ENCODE peak calls at places on chromosomes 5 and 9, in ten cellular contexts. J, S, M, X, L, C, E, R, O and Y are unnamed samples.

GRCh38 chr9:121294181-121294743 is 26.3 kb downstream of the GSN start:
- DNase-seq in J (no peak), S (no peak), M (peak), X (no peak), L (no peak), C (no peak), E (no peak), R (no peak), O (no peak), Y (no peak)

GRCh38 chr9:116812231-116813028 is 125.3 kb downstream of the TRIM32 start:
- DNase-seq in J (no peak), S (no peak), M (no peak), X (no peak), L (no peak), C (no peak), E (no peak), R (no peak), O (no peak), Y (no peak)

GRCh38 chr9:117487555-117488175 is 72.8 kb upstream of the ASTN2 start:
- DNase-seq in J (no peak), S (peak), M (peak), X (peak), L (peak), C (peak), E (peak), R (peak), O (peak), Y (peak)

GRCh38 chr9:114288233-114289051 is 34.5 kb upstream of the ORM1 start:
- DNase-seq in J (no peak), S (peak), M (peak), X (no peak), L (peak), C (no peak), E (no peak), R (peak), O (no peak), Y (no peak)

GRCh38 chr5:180126716-180127681 is 55.4 kb upstream of the RNF130 start:
- DNase-seq in J (no peak), S (no peak), M (no peak), X (peak), L (peak), C (no peak), E (no peak), R (peak), O (no peak), Y (no peak)

GRCh38 chr9:104961238-104961637 is 33.3 kb upstream of the ABCA1 start:
- DNase-seq in J (no peak), S (peak), M (no peak), X (no peak), L (no peak), C (peak), E (peak), R (no peak), O (peak), Y (no peak)

GRCh38 chr9:72858089-72858912 is 94.6 kb downstream of the ALDH1A1 start:
- DNase-seq in J (no peak), S (peak), M (no peak), X (no peak), L (no peak), C (peak), E (peak), R (peak), O (no peak), Y (no peak)

GRCh38 chr5:150539206-150539605 is 31.3 kb downstream of the NDST1 start:
- DNase-seq in J (no peak), S (no peak), M (no peak), X (no peak), L (no peak), C (no peak), E (no peak), R (no peak), O (no peak), Y (no peak)

GRCh38 chr5:120778491-120779293 is 314.6 kb downstream of the PRR16 start:
- DNase-seq in J (no peak), S (no peak), M (no peak), X (no peak), L (no peak), C (no peak), E (no peak), R (no peak), O (no peak), Y (no peak)

GRCh38 chr5:91357012-91357634 is 26.0 kb downstream of the ARRDC3 start:
- DNase-seq in J (no peak), S (no peak), M (no peak), X (no peak), L (no peak), C (no peak), E (no peak), R (peak), O (no peak), Y (no peak)

GRCh38 chr5:160747559-160747958 is 104.5 kb downstream of the ATP10B start:
- DNase-seq in J (no peak), S (no peak), M (no peak), X (no peak), L (no peak), C (no peak), E (no peak), R (no peak), O (no peak), Y (no peak)

GRCh38 chr5:90707698-90708097 is 149.1 kb downstream of the ADGRV1 start:
- DNase-seq in J (no peak), S (no peak), M (no peak), X (no peak), L (no peak), C (no peak), E (no peak), R (no peak), O (no peak), Y (no peak)

GRCh38 chr9:112863214-112863613 is 27.5 kb downstream of the SLC46A2 start:
- DNase-seq in J (no peak), S (no peak), M (peak), X (no peak), L (peak), C (no peak), E (no peak), R (no peak), O (no peak), Y (no peak)

GRCh38 chr5:8457187-8458037 is 588.5 kb downstream of the MTRR start:
- DNase-seq in J (no peak), S (peak), M (peak), X (peak), L (peak), C (peak), E (peak), R (peak), O (no peak), Y (peak)

GRCh38 chr5:55994502-55994997 is at the start of gene IL6ST:
- DNase-seq in J (no peak), S (peak), M (no peak), X (no peak), L (no peak), C (peak), E (peak), R (peak), O (peak), Y (peak)

GRCh38 chr9:70873506-70873905 is 247.9 kb downstream of the TRPM3 start:
- DNase-seq in J (no peak), S (no peak), M (no peak), X (no peak), L (no peak), C (no peak), E (no peak), R (no peak), O (no peak), Y (no peak)

GRCh38 chr5:133895979-133896378 is 72.4 kb downstream of the C5orf15 start:
- DNase-seq in J (no peak), S (no peak), M (no peak), X (no peak), L (peak), C (no peak), E (no peak), R (no peak), O (no peak), Y (no peak)

GRCh38 chr5:57698785-57699184 is 216.2 kb upstream of the ACTBL2 start:
- DNase-seq in J (peak), S (no peak), M (no peak), X (no peak), L (no peak), C (peak), E (peak), R (no peak), O (peak), Y (no peak)

GRCh38 chr5:2640717-2641116 is 110.8 kb downstream of the IRX2 start:
- DNase-seq in J (no peak), S (no peak), M (no peak), X (no peak), L (no peak), C (no peak), E (no peak), R (no peak), O (no peak), Y (no peak)

GRCh38 chr5:132425975-132426524 is 56.5 kb downstream of the SLC22A5 start:
- DNase-seq in J (no peak), S (no peak), M (no peak), X (no peak), L (no peak), C (no peak), E (no peak), R (no peak), O (no peak), Y (no peak)

GRCh38 chr5:160097981-160098380 is 21.3 kb downstream of the PWWP2A start:
- DNase-seq in J (no peak), S (no peak), M (no peak), X (no peak), L (no peak), C (no peak), E (no peak), R (no peak), O (no peak), Y (no peak)

GRCh38 chr5:179296150-179296821 is 49.0 kb downstream of the ADAMTS2 start:
- DNase-seq in J (no peak), S (no peak), M (peak), X (no peak), L (peak), C (no peak), E (no peak), R (no peak), O (no peak), Y (no peak)

GRCh38 chr9:110155744-110156143 is 52.2 kb downstream of the C9orf152 start:
- DNase-seq in J (no peak), S (no peak), M (no peak), X (no peak), L (no peak), C (no peak), E (no peak), R (no peak), O (no peak), Y (no peak)

GRCh38 chr9:110156416-110156815 is 51.5 kb downstream of the C9orf152 start:
- DNase-seq in J (no peak), S (no peak), M (no peak), X (no peak), L (no peak), C (no peak), E (no peak), R (no peak), O (no peak), Y (no peak)

GRCh38 chr9:110160163-110160562 is 47.8 kb downstream of the C9orf152 start:
- DNase-seq in J (no peak), S (no peak), M (no peak), X (no peak), L (no peak), C (no peak), E (no peak), R (no peak), O (no peak), Y (no peak)

GRCh38 chr9:110157812-110158629 is 49.9 kb downstream of the C9orf152 start:
- DNase-seq in J (no peak), S (no peak), M (no peak), X (no peak), L (no peak), C (no peak), E (no peak), R (no peak), O (no peak), Y (no peak)

GRCh38 chr9:110156902-110157301 is 51.1 kb downstream of the C9orf152 start:
- DNase-seq in J (no peak), S (peak), M (no peak), X (no peak), L (no peak), C (no peak), E (no peak), R (no peak), O (no peak), Y (no peak)
- TF ChIP-seq POLR2AphosphoS5 in J (no peak), S (no peak), M (peak), X (no peak), L (no peak), C (no peak), E (no peak), R (no peak), O (no peak), Y (no peak)

GRCh38 chr9:129493002-129493713 is 127.7 kb downstream of the C9orf50 start:
- DNase-seq in J (no peak), S (no peak), M (no peak), X (no peak), L (no peak), C (no peak), E (no peak), R (no peak), O (no peak), Y (no peak)

GRCh38 chr9:129493714-129494047 is 127.2 kb downstream of the C9orf50 start:
- DNase-seq in J (no peak), S (no peak), M (no peak), X (no peak), L (no peak), C (no peak), E (no peak), R (no peak), O (no peak), Y (no peak)

GRCh38 chr9:129491486-129491855 is 129.4 kb downstream of the C9orf50 start:
- DNase-seq in J (no peak), S (peak), M (peak), X (peak), L (peak), C (no peak), E (peak), R (peak), O (no peak), Y (no peak)

GRCh38 chr9:129489838-129490582 is 130.9 kb downstream of the C9orf50 start:
- DNase-seq in J (no peak), S (no peak), M (peak), X (no peak), L (peak), C (no peak), E (no peak), R (no peak), O (no peak), Y (no peak)

GRCh38 chr9:129490583-129491485 is 130.1 kb downstream of the C9orf50 start:
- DNase-seq in J (no peak), S (no peak), M (peak), X (no peak), L (no peak), C (no peak), E (no peak), R (no peak), O (no peak), Y (no peak)
- H3K27ac ChIP-seq in J (peak), S (peak), M (peak), X (peak), L (peak), C (peak), E (peak), R (peak), O (no peak), Y (peak)

DNA sequence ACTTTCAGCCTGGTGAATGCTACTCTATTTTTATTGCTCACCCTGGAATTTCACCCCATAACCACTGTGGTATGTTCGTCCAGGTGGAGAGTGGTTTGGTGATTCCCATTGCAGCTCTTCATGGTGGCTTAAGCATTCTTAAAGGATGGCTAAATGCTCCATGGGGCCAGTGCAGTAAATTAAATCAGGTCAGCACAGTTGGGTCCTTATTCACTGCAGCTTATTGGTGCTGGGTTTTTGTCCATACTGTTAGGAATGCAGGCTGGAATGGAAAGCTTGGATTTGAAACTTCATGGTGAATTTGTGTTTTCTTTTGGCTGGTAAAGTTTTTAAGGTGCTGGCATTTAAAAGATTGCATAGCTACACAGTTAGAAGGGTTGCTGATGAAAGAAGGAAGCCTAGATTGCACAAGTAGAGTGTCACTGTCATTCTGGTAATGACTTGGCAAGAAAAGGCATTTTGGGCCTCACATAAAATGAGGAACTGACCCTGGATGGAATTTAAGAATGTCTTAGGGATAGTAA is 39.4 kb downstream of the TLE4 start:
- DNase-seq in J (no peak), S (no peak), M (no peak), X (no peak), L (no peak), C (no peak), E (no peak), R (no peak), O (no peak), Y (no peak)
- TF ChIP-seq POLR2AphosphoS5 in J (no peak), S (no peak), M (peak), X (no peak), L (no peak), C (no peak), E (no peak), R (peak), O (no peak), Y (no peak)

GRCh38 chr5:158805195-158805594 is 294.5 kb downstream of the EBF1 start:
- DNase-seq in J (no peak), S (no peak), M (no peak), X (no peak), L (no peak), C (no peak), E (no peak), R (no peak), O (no peak), Y (no peak)
- H3K27ac ChIP-seq in J (no peak), S (no peak), M (peak), X (no peak), L (peak), C (no peak), E (no peak), R (no peak), O (no peak), Y (no peak)

DNA sequence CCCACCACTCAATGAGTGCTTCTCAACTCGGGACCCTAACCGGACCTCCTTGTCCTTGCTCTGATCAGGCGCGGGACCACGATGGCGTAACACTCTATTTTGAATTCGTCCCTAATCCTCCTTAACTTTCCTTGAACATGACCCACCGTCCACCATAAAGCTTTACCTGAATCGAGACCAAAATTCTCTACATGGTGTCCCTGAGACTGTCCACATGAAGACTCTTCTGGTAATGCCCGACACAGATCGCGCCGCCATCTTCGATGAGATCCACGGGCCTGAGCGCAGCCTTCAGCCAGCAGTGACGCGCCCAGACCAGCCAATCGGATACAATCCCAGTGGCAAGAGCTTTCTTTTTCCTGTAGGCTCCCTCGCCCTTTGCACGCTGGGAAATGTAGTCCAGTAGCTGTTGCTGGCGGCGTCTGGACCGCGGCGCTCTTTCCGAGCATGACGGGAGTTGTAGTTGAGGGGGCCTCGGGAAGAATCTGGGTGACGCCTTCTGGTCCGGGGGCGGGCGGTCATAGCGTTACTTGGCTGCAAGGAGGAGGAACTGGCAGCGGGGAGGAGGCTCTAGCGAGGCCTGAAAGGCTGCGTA is at the start of the genes MRPL50 and ZNF189:
- DNase-seq in J (peak), S (peak), M (peak), X (peak), L (peak), C (peak), E (peak), R (peak), O (peak), Y (peak)
- TF ChIP-seq POLR2AphosphoS5 in J (peak), S (peak), M (peak), X (peak), L (peak), C (peak), E (peak), R (peak), O (peak), Y (peak)

DNA sequence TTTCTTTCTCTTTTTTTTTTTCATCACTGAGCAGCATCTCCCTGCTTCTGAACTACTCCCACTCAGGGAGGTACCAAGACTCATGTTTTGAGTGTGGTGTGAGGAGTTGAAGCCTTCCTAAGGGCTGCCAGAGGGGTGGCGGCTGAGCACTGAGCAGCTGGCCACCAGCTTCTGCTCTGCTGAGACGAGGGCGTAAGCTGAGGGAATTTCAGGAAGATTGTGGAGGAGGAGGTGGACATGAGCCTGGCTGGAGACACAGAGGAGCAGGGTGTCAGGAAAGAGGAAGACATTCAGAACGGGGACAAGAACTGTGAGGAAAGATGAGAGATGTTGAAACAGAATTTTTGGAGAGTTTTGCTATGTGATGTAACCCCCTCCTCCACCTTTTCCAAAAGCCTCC is 7.8 kb downstream of the LCP2 start:
- DNase-seq in J (no peak), S (no peak), M (peak), X (no peak), L (no peak), C (no peak), E (no peak), R (no peak), O (no peak), Y (no peak)
- H3K27ac ChIP-seq in J (no peak), S (peak), M (peak), X (peak), L (peak), C (no peak), E (no peak), R (peak), O (no peak), Y (no peak)

GRCh38 chr9:129242191-129242953 is 64.3 kb upstream of the IER5L start:
- DNase-seq in J (no peak), S (no peak), M (no peak), X (no peak), L (peak), C (no peak), E (no peak), R (no peak), O (no peak), Y (no peak)

GRCh38 chr9:129241725-129242124 is 63.7 kb upstream of the IER5L start:
- DNase-seq in J (no peak), S (no peak), M (no peak), X (no peak), L (peak), C (no peak), E (no peak), R (no peak), O (no peak), Y (no peak)

GRCh38 chr9:129240581-129241211 is 62.6 kb upstream of the IER5L start:
- DNase-seq in J (no peak), S (no peak), M (no peak), X (no peak), L (peak), C (no peak), E (no peak), R (no peak), O (no peak), Y (no peak)

GRCh38 chr9:129245276-129245675 is 67.2 kb upstream of the IER5L start:
- DNase-seq in J (no peak), S (no peak), M (no peak), X (no peak), L (peak), C (no peak), E (no peak), R (no peak), O (no peak), Y (no peak)

DNA sequence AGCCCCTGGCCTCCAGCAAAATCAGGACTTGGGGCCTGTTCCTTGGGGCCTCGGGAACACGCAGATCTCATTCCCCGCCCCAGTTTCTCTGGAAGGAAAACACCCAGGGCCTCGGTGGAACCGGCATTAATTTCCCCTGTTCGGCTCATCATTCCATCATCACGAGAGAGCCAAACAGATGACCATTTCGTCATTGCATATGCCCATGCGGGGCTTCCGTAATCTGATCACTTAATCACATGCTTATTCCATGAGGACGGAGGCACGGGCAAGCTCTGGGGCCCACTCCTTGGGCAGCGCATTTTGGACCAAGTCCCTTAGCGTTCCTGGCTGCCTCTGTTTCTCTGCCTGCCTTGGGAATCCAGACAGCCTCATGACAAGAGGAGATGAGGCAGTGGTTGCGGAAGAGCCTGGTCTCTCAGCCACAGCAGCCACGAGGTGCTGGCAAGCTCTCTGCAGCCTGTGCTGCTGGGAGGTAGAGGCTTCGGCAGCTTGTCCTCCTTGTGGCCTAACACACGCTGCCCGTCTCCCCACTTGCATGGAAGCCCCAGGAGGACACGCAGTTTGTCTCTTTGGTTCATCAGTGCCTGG is 65.0 kb upstream of the IER5L start:
- DNase-seq in J (no peak), S (no peak), M (peak), X (no peak), L (peak), C (no peak), E (no peak), R (no peak), O (no peak), Y (no peak)
- TF ChIP-seq POLR2AphosphoS5 in J (no peak), S (no peak), M (peak), X (peak), L (no peak), C (no peak), E (no peak), R (no peak), O (no peak), Y (no peak)